ENCODE peak calls at places on chromosome 5, in ten cellular contexts. E, B, A, L, R, U, M, D, O and J are unnamed samples. For H3K4me1 and H3K27me3, the result is how much of the 10 kb centered on the place peaks cover.

GRCh38 chr5:116724971-116725370 is 150.3 kb upstream of the SEMA6A start:
- DNase-seq in E (no peak), B (no peak), A (no peak), L (no peak), R (no peak), U (no peak), M (no peak), D (no peak), O (no peak), J (no peak)

GRCh38 chr5:36680066-36680465 is 73.7 kb downstream of the SLC1A3 start:
- DNase-seq in E (no peak), B (no peak), A (no peak), L (no peak), R (no peak), U (no peak), M (peak), D (no peak), O (peak), J (no peak)

GRCh38 chr5:34552686-34553085 is 103.4 kb upstream of the RAI14 start:
- DNase-seq in E (no peak), B (no peak), A (no peak), L (no peak), R (peak), U (no peak), M (no peak), D (no peak), O (no peak), J (no peak)

GRCh38 chr5:180174587-180174972 is 34.4 kb downstream of the RASGEF1C start:
- DNase-seq in E (no peak), B (no peak), A (peak), L (no peak), R (no peak), U (no peak), M (no peak), D (no peak), O (no peak), J (no peak)

GRCh38 chr5:2136728-2137333 is 254.1 kb upstream of the IRX4 start:
- DNase-seq in E (no peak), B (no peak), A (no peak), L (no peak), R (no peak), U (no peak), M (no peak), D (no peak), O (no peak), J (no peak)

GRCh38 chr5:430214-430925 is 12.6 kb upstream of the EXOC3 start:
- DNase-seq in E (no peak), B (no peak), A (no peak), L (no peak), R (no peak), U (no peak), M (no peak), D (no peak), O (no peak), J (no peak)

GRCh38 chr5:75355236-75355635 is 18.2 kb downstream of the HMGCR start:
- DNase-seq in E (no peak), B (no peak), A (no peak), L (peak), R (no peak), U (no peak), M (no peak), D (no peak), O (no peak), J (no peak)

GRCh38 chr5:43338856-43339255 is 25.6 kb upstream of the HMGCS1 start:
- DNase-seq in E (no peak), B (no peak), A (no peak), L (no peak), R (no peak), U (no peak), M (no peak), D (no peak), O (no peak), J (no peak)

GRCh38 chr5:36874465-36874864 is 2.1 kb upstream of the NIPBL start:
- DNase-seq in E (no peak), B (peak), A (no peak), L (no peak), R (peak), U (no peak), M (no peak), D (peak), O (no peak), J (no peak)

GRCh38 chr5:178114325-178115135 is 1.2 kb downstream of the N4BP3 start:
- DNase-seq in E (no peak), B (peak), A (peak), L (no peak), R (peak), U (peak), M (no peak), D (no peak), O (peak), J (no peak)

GRCh38 chr5:173477320-173478055 is 139.0 kb downstream of the BOD1 start:
- DNase-seq in E (no peak), B (no peak), A (no peak), L (peak), R (peak), U (no peak), M (no peak), D (no peak), O (no peak), J (no peak)

GRCh38 chr5:87243161-87243877 is 24.4 kb upstream of the RASA1 start:
- DNase-seq in E (no peak), B (no peak), A (no peak), L (peak), R (peak), U (no peak), M (no peak), D (no peak), O (no peak), J (no peak)

GRCh38 chr5:10320793-10321192 is 13.1 kb upstream of the CMBL start:
- DNase-seq in E (no peak), B (no peak), A (no peak), L (no peak), R (no peak), U (no peak), M (no peak), D (no peak), O (no peak), J (no peak)

GRCh38 chr5:131792900-131793299 is 3.9 kb downstream of the FNIP1 start:
- DNase-seq in E (no peak), B (no peak), A (no peak), L (no peak), R (peak), U (no peak), M (no peak), D (no peak), O (no peak), J (no peak)

GRCh38 chr5:75306746-75307145 is 30.3 kb upstream of the HMGCR start:
- DNase-seq in E (no peak), B (no peak), A (no peak), L (no peak), R (no peak), U (no peak), M (no peak), D (no peak), O (no peak), J (no peak)

GRCh38 chr5:133519191-133519590 is 93.2 kb downstream of the FSTL4 start:
- DNase-seq in E (no peak), B (no peak), A (no peak), L (no peak), R (no peak), U (no peak), M (no peak), D (no peak), O (no peak), J (no peak)

GRCh38 chr5:51172853-51173635 is 210.2 kb upstream of the ISL1 start:
- DNase-seq in E (no peak), B (peak), A (no peak), L (no peak), R (no peak), U (no peak), M (no peak), D (no peak), O (no peak), J (no peak)

GRCh38 chr5:123673107-123673506 is 161.1 kb downstream of the CSNK1G3 start:
- DNase-seq in E (no peak), B (peak), A (no peak), L (no peak), R (peak), U (no peak), M (no peak), D (no peak), O (no peak), J (peak)

GRCh38 chr5:147565524-147565923 is 55.7 kb upstream of the DPYSL3 start:
- DNase-seq in E (no peak), B (no peak), A (no peak), L (peak), R (peak), U (no peak), M (no peak), D (no peak), O (no peak), J (no peak)

GRCh38 chr5:89120719-89121118 is 237.7 kb upstream of the MEF2C start:
- DNase-seq in E (no peak), B (no peak), A (no peak), L (peak), R (peak), U (no peak), M (no peak), D (no peak), O (peak), J (no peak)

GRCh38 chr5:131357739-131358561 is 94.1 kb downstream of the CDC42SE2 start:
- DNase-seq in E (no peak), B (no peak), A (no peak), L (no peak), R (no peak), U (no peak), M (no peak), D (no peak), O (no peak), J (no peak)

GRCh38 chr5:158858011-158858410 is 241.7 kb downstream of the EBF1 start:
- DNase-seq in E (no peak), B (peak), A (no peak), L (no peak), R (no peak), U (no peak), M (no peak), D (no peak), O (no peak), J (no peak)

GRCh38 chr5:82425591-82425990 is 147.4 kb upstream of the RPS23 start:
- DNase-seq in E (no peak), B (no peak), A (no peak), L (peak), R (no peak), U (no peak), M (no peak), D (no peak), O (no peak), J (no peak)

DNA sequence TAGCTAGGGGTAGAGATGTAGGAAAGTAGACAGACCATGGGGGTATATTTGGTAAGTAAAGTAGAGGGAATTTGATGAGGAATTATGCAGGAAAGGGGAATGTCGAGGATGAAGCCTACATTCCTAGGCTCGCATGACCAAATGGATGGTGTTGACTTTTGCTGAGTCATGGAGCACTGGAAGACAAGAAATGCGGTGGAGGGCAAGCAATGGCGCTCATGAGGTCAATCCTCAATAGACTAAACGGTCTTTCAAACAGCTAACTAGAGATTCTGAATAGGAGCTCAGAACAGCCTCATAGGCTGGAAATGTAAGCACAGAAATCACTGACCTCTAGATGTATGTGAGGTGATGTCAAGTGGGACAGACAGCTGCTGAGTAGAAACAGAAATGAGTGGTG is 50.7 kb upstream of the FST start:
- DNase-seq in E (no peak), B (no peak), A (no peak), L (peak), R (no peak), U (no peak), M (no peak), D (no peak), O (no peak), J (no peak)
- H3K27ac ChIP-seq in E (no peak), B (no peak), A (no peak), L (peak), R (no peak), U (no peak), M (no peak), D (no peak), O (no peak), J (no peak)

GRCh38 chr5:139301766-139302499 is 8.4 kb downstream of the MATR3 start:
- DNase-seq in E (no peak), B (no peak), A (no peak), L (no peak), R (peak), U (no peak), M (no peak), D (no peak), O (no peak), J (no peak)
- H3K4me1 ChIP-seq in E (under half), B (half or more), A (under half), L (under half), R (half or more), U (under half), M (half or more), D (under half), O (half or more), J (under half)

GRCh38 chr5:107671742-107672211 is 1.0 kb upstream of the EFNA5 start:
- DNase-seq in E (no peak), B (peak), A (no peak), L (peak), R (peak), U (peak), M (no peak), D (peak), O (peak), J (no peak)

GRCh38 chr5:107673106-107673367 is 2.3 kb upstream of the EFNA5 start:
- DNase-seq in E (no peak), B (no peak), A (no peak), L (no peak), R (peak), U (no peak), M (no peak), D (no peak), O (no peak), J (no peak)

GRCh38 chr5:107673368-107674136 is 2.8 kb upstream of the EFNA5 start:
- DNase-seq in E (peak), B (peak), A (peak), L (peak), R (peak), U (peak), M (peak), D (peak), O (peak), J (peak)

GRCh38 chr5:107670927-107671741 is at the start of gene EFNA5:
- DNase-seq in E (peak), B (peak), A (peak), L (peak), R (peak), U (no peak), M (peak), D (peak), O (peak), J (no peak)

GRCh38 chr5:107672212-107673105 is 1.7 kb upstream of the EFNA5 start:
- DNase-seq in E (peak), B (peak), A (peak), L (peak), R (peak), U (peak), M (peak), D (peak), O (peak), J (peak)
- H3K27me3 ChIP-seq in E (under half), B (under half), A (under half), L (under half), R (under half), U (under half), M (under half), D (under half), O (under half), J (under half)

GRCh38 chr5:134784946-134785620 is 26.5 kb downstream of the DDX46 start:
- DNase-seq in E (no peak), B (peak), A (no peak), L (no peak), R (peak), U (no peak), M (no peak), D (no peak), O (no peak), J (no peak)
- H3K27ac ChIP-seq in E (no peak), B (peak), A (no peak), L (no peak), R (peak), U (no peak), M (no peak), D (no peak), O (no peak), J (no peak)

GRCh38 chr5:54845567-54845941 is 139.8 kb downstream of the ESM1 start:
- DNase-seq in E (no peak), B (no peak), A (no peak), L (peak), R (peak), U (no peak), M (no peak), D (no peak), O (no peak), J (no peak)
- H3K4me1 ChIP-seq in E (under half), B (under half), A (under half), L (under half), R (under half), U (under half), M (under half), D (under half), O (under half), J (under half)

GRCh38 chr5:168947212-168947868 is 353.6 kb downstream of the SLIT3 start:
- DNase-seq in E (peak), B (peak), A (peak), L (peak), R (peak), U (peak), M (peak), D (peak), O (peak), J (peak)

GRCh38 chr5:168943485-168943884 is 357.5 kb downstream of the SLIT3 start:
- DNase-seq in E (no peak), B (no peak), A (no peak), L (no peak), R (no peak), U (no peak), M (no peak), D (no peak), O (no peak), J (no peak)

GRCh38 chr5:168943999-168944398 is 356.9 kb downstream of the SLIT3 start:
- DNase-seq in E (no peak), B (no peak), A (no peak), L (no peak), R (no peak), U (peak), M (no peak), D (peak), O (no peak), J (no peak)

GRCh38 chr5:168948746-168949145 is 352.2 kb downstream of the SLIT3 start:
- DNase-seq in E (no peak), B (no peak), A (no peak), L (no peak), R (peak), U (no peak), M (no peak), D (peak), O (no peak), J (no peak)

DNA sequence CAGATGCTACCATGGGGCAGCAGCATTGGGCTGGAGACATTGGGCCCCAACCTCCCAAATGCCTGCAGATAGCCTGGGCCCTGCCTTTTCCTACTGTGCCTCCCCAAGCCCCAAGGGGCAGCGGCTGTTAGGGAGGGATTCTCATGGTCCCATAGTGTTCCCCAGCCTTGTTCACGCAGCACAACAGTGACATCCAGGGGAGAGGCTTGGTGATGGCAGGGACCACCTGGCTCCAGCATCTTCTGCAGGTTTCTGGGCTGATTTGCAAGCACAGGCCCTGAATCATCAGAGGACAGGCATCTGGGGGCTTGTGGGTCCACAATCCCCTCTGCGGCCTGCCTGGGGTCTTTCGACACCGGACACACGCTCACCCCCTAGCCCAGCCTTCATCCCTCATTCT is 354.6 kb downstream of the SLIT3 start:
- DNase-seq in E (no peak), B (peak), A (no peak), L (no peak), R (peak), U (peak), M (no peak), D (peak), O (no peak), J (peak)
- H3K27me3 ChIP-seq in E (under half), B (under half), A (under half), L (under half), R (under half), U (under half), M (under half), D (under half), O (under half), J (under half)

DNA sequence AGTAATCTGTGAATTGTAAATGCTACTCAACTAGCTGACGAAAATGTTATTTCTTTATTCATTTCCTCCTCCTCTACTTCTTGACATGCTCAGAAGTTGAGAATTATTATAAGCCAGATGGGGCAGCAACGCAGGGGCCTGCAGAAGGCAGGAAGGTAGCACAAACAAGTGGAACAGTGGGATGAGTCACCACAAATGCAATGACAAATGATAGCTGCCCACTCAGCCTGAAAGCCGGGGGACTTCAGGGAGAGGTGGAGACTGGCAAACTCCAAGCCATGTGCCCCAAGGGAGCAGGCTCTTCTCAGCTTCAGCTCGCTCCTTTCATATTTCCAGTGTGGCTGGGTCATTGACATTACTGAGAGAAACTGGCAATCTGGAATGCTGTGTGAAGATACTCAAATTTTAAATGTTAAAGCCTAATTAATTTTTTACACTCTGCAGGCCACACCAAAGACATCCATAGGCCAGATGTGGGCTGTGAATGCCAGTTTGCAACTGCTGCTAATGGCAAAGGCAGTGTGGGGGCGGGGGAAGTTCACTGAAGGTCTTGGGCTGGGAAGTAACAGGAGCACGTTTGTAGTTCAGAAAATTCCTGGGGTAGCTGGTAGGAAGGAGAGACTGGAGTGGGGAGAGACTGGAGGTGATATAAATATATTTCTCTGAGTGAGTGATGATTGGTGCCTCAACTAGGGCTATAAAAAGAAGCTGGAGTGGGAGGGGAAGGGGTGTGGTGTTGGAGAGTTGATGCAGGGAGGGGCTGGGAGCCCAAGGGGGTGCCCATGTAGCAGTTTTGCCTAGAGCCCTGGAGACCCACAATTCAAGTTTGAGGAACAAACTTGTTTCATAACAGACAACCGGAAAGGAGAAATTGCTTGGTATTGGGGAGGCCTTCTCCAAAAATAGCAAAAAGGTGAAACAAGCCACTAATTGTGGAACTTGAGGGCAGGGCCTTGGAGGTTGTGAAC is 20.8 kb upstream of the ADRB2 start:
- DNase-seq in E (no peak), B (peak), A (no peak), L (no peak), R (peak), U (no peak), M (peak), D (peak), O (no peak), J (no peak)
- H3K27ac ChIP-seq in E (no peak), B (no peak), A (no peak), L (no peak), R (no peak), U (no peak), M (peak), D (no peak), O (no peak), J (no peak)

DNA sequence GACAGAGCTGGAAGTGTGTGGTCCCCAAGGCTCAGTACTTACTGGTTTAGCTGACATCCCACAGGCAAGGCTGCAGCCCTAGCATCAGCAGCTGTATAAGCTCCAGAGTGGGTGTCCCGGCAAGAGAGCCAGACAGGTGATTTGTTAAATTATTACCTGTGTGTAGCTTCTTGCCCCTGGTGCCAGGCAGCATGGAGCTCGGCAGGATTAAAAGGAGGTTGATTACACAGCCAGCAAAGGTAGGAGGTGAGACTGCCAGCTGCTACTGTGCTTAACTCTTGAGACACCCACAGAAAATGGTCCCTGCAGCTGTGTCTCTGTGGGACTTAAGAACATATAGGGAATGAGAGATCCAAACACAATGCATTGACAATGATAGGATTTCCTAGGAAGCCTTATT is 54.2 kb downstream of the ARHGAP26 start:
- DNase-seq in E (no peak), B (no peak), A (no peak), L (no peak), R (no peak), U (no peak), M (no peak), D (no peak), O (no peak), J (no peak)
- H3K4me1 ChIP-seq in E (under half), B (under half), A (under half), L (under half), R (half or more), U (under half), M (half or more), D (half or more), O (half or more), J (under half)

GRCh38 chr5:122150128-122150685 is 20.9 kb downstream of the ZNF474 start:
- DNase-seq in E (no peak), B (no peak), A (no peak), L (no peak), R (peak), U (no peak), M (no peak), D (peak), O (no peak), J (no peak)
- H3K27me3 ChIP-seq in E (under half), B (under half), A (under half), L (under half), R (under half), U (under half), M (under half), D (under half), O (under half), J (under half)